ENCODE peak calls at places on chromosome 10, in four cellular contexts. U is right lobe of liver, I is bronchial epithelial cell, T is gastrocnemius medialis. C is an unnamed sample.

GRCh38 chr10:78263521-78263988 is 229.9 kb downstream of the RPS24 start:
- DNase-seq in U (no peak), I (peak; percentile 44), T (no peak), C (no peak)

GRCh38 chr10:9239298-9239697 is 1184.8 kb downstream of the GATA3 start:
- DNase-seq in U (no peak), I (no peak), T (no peak), C (no peak)

GRCh38 chr10:126528320-126528835 is 140.1 kb upstream of the ADAM12 start:
- DNase-seq in U (no peak), I (peak; percentile 8), T (no peak), C (no peak)

GRCh38 chr10:69994262-69994661 is 58.4 kb upstream of the MACROH2A2 start:
- DNase-seq in U (peak; percentile 51), I (peak; percentile 61), T (peak; percentile 25), C (no peak)

GRCh38 chr10:59905066-59905734 is 1.2 kb downstream of the CCDC6 start:
- DNase-seq in U (peak; percentile 51), I (peak; percentile 31), T (no peak), C (no peak)

GRCh38 chr10:8614054-8614565 is 559.6 kb downstream of the GATA3 start:
- DNase-seq in U (no peak), I (peak; percentile 37), T (no peak), C (no peak)

GRCh38 chr10:30455816-30456215 is 21.8 kb downstream of the MAP3K8 start:
- DNase-seq in U (no peak), I (no peak), T (no peak), C (no peak)

GRCh38 chr10:117936136-117936535 is 110.6 kb downstream of the RAB11FIP2 start:
- DNase-seq in U (no peak), I (peak; percentile 33), T (no peak), C (no peak)

GRCh38 chr10:132616170-132616994 is 78.8 kb downstream of the INPP5A start:
- DNase-seq in U (no peak), I (no peak), T (no peak), C (no peak)

GRCh38 chr10:99941942-99942835 is 67.6 kb downstream of the DNMBP start:
- DNase-seq in U (no peak), I (no peak), T (no peak), C (no peak)

GRCh38 chr10:127736915-127737562 is at the start of gene FOXI2:
- DNase-seq in U (no peak), I (no peak), T (no peak), C (no peak)

GRCh38 chr10:8543361-8544056 is 489.0 kb downstream of the GATA3 start:
- DNase-seq in U (no peak), I (peak; percentile 14), T (no peak), C (no peak)

GRCh38 chr10:31707578-31708411 is 220.8 kb downstream of the ARHGAP12 start:
- DNase-seq in U (peak; percentile 63), I (peak; percentile 59), T (no peak), C (no peak)

GRCh38 chr10:128608791-128609190 is 482.6 kb upstream of the MKI67 start:
- DNase-seq in U (no peak), I (no peak), T (no peak), C (no peak)

GRCh38 chr10:97169911-97170693 is 15.7 kb downstream of the SLIT1 start:
- DNase-seq in U (no peak), I (peak; percentile 29), T (no peak), C (no peak)

GRCh38 chr10:69569144-69569934 is 3.9 kb downstream of the NEUROG3 start:
- DNase-seq in U (no peak), I (no peak), T (no peak), C (no peak)

GRCh38 chr10:127279334-127279774 is 83.0 kb upstream of the INSYN2A start:
- DNase-seq in U (no peak), I (no peak), T (no peak), C (no peak)

GRCh38 chr10:79380125-79380917 is 33.1 kb downstream of the PPIF start:
- DNase-seq in U (peak; percentile 94), I (peak; percentile 21), T (no peak), C (no peak)

GRCh38 chr10:33381897-33382578 is 47.6 kb upstream of the NRP1 start:
- DNase-seq in U (peak; percentile 60), I (no peak), T (no peak), C (no peak)

GRCh38 chr10:98338896-98339295 is 70.9 kb upstream of the LOXL4 start:
- DNase-seq in U (no peak), I (no peak), T (no peak), C (no peak)

GRCh38 chr10:29022513-29022912 is 266.4 kb upstream of the LYZL1 start:
- DNase-seq in U (no peak), I (no peak), T (no peak), C (no peak)

GRCh38 chr10:106548832-106549231 is 615.7 kb downstream of the SORCS1 start:
- DNase-seq in U (no peak), I (no peak), T (no peak), C (no peak)

GRCh38 chr10:44183667-44184632 is 200.9 kb downstream of the CXCL12 start:
- DNase-seq in U (no peak), I (no peak), T (no peak), C (no peak)

GRCh38 chr10:12707461-12708185 is 293.9 kb downstream of the CCDC3 start:
- DNase-seq in U (peak; percentile 46), I (peak; percentile 90), T (no peak), C (no peak)
- TF ChIP-seq CTCF in U (peak; percentile 37), I (peak; percentile 51), T (peak; percentile 28), C (no peak)

DNA sequence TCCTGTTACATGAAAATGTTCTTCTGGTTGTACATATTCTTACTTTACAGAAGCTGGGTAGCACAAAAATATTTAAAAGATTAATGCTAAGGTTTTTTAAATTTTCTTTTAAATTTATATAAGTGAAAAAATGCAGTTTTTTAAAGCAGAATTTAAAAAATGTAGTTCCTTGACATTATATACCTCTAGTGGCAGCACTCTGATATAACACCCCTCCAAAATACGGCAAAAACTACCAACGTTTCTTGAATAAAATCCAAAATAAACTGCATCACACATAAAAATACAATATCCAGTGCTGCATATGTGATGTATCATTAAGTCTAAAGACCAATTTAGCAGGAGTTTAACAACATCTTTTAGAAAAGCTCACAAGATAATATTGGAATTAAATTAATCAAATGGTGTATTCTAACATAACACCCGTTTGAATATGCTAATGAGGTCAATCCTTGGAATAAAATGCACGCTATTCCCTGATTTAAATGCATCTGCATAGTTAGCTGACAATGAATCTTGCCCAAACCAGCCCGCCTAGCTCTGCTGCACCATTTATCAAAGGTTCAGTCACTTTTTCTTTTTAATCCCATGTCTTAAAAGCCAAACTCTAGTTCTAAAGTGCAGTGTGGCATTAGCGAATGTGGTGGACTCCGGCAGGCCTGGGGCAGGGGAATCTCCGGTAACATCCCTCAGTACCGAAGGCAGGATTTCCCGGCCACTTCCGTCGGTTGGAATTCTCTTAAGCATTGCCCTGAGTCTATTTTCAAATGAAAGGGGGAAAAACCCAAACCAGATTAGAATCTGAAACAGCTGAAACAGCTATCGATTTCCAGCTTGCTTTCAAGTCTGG is 1.2 kb downstream of the TCERG1L start:
- DNase-seq in U (no peak), I (no peak), T (no peak), C (no peak)
- TF ChIP-seq CTCF in U (peak; percentile 15), I (no peak), T (no peak), C (no peak)

DNA sequence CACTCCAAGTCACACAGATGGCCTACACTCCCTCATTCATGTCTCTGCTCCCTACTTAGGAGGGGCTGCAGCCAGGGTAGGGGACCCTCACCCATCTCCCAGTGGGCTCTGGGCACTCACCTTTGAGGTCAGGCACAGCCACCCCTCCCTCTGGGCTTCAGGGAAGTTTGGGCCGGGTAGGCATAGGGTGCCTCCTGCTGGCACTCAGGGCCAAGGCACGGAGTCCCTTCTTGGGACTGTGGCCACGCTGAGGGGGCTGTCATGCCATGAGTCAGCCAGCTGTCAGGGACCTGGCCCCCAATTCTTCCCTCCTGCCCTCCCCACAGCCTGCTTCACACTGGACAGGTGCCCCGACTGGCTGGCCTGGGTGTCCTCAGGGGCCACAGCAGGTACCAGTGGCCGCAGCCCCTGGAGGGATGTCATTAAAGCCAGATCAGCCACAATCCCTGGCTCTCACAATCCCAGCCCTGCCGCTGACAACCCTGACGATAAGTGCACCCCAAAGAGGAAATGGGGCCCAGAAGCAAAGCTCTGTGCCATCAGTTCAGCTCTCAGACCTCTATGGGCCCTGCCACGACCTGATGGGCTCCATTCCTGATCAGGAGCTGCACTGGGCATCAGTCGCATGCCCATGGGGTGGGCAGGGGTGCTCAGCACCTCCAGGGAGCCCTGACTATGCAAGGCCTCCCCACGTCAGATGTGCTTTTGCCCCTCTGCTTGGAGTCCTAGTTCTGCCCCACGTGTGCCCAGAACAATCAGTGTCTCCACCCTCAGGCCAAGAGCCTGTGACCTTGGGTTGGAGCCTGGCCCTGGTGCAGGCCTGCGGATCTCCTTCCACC is 34.1 kb upstream of the RET start:
- DNase-seq in U (peak; percentile 29), I (no peak), T (no peak), C (peak; percentile 20)
- TF ChIP-seq CTCF in U (no peak), I (no peak), T (no peak), C (no peak)

GRCh38 chr10:18419945-18420344 is 231.4 kb downstream of the NSUN6 start:
- DNase-seq in U (no peak), I (no peak), T (no peak), C (no peak)

GRCh38 chr10:18409599-18410397 is 241.6 kb downstream of the NSUN6 start:
- DNase-seq in U (no peak), I (no peak), T (no peak), C (no peak)

GRCh38 chr10:18417950-18418527 is 233.3 kb downstream of the NSUN6 start:
- DNase-seq in U (no peak), I (no peak), T (no peak), C (no peak)

GRCh38 chr10:18418579-18419210 is 232.7 kb downstream of the NSUN6 start:
- DNase-seq in U (no peak), I (no peak), T (no peak), C (no peak)

GRCh38 chr10:18414061-18414460 is 237.3 kb downstream of the NSUN6 start:
- DNase-seq in U (no peak), I (no peak), T (no peak), C (no peak)
- TF ChIP-seq CTCF in U (no peak), I (no peak), T (no peak), C (no peak)

DNA sequence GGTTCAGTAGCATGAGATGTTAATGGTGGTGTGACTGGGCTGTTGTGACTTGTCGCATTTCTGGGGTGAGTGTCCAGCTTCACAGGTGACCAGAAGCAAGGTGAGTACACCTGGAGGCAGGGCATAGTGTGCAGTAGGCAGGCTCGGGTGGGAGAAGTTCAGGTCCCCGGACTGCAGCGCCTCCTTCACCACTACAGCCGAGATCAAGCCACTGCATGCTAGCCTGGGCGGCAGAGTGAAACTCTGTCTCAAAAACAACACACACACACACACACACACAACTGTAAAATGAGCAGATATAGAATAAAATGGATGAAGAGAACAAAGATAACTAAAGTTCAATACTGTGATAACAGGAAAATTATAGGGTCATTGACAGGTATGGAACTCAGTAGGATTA is 11.1 kb upstream of the PARD3 start:
- DNase-seq in U (no peak), I (no peak), T (no peak), C (no peak)
- TF ChIP-seq CTCF in U (no peak), I (no peak), T (no peak), C (no peak)

GRCh38 chr10:1369197-1369596 is 313.0 kb downstream of the WDR37 start:
- DNase-seq in U (no peak), I (no peak), T (no peak), C (no peak)
- TF ChIP-seq CTCF in U (no peak), I (no peak), T (no peak), C (no peak)

GRCh38 chr10:72278668-72279393 is 5.1 kb downstream of the DDIT4 start:
- DNase-seq in U (no peak), I (no peak), T (no peak), C (no peak)
- TF ChIP-seq CTCF in U (no peak), I (no peak), T (no peak), C (no peak)

C was measured in omental fat pad.